ENCODE peak calls at places on chromosomes 6 and 20, in seven cellular contexts. W is cardiac muscle cell, A is NCI-H774, K is Daoy, L is brain microvascular endothelial cell, T is dermis blood vessel endothelial cell, D is T1000. M is an unnamed sample.

GRCh38 chr6:29597184-29597583 is 12.3 kb downstream of the OR2H2 start:
- DNase-seq in W (no peak), A (no peak), K (no peak), L (no peak), T (no peak), D (no peak), M (no peak)

GRCh38 chr6:84358581-84358980 is 131.1 kb upstream of the CEP162 start:
- DNase-seq in W (no peak), A (no peak), K (peak), L (no peak), T (no peak), D (no peak), M (peak)

GRCh38 chr6:149717588-149718458 is at the start of gene LATS1:
- DNase-seq in W (peak), A (peak), K (peak), L (peak), T (peak), D (peak), M (peak)

GRCh38 chr20:47656313-47656712 is 129.0 kb downstream of the SULF2 start:
- DNase-seq in W (no peak), A (no peak), K (no peak), L (no peak), T (no peak), D (no peak), M (no peak)

GRCh38 chr20:56447227-56447626 is 21.2 kb upstream of the RTF2 start:
- DNase-seq in W (no peak), A (no peak), K (no peak), L (no peak), T (no peak), D (no peak), M (no peak)

GRCh38 chr20:20733943-20734342 is 21.5 kb upstream of the RALGAPA2 start:
- DNase-seq in W (no peak), A (no peak), K (no peak), L (no peak), T (peak), D (no peak), M (no peak)

GRCh38 chr6:163701761-163702160 is 287.2 kb downstream of the QKI start:
- DNase-seq in W (peak), A (no peak), K (no peak), L (no peak), T (no peak), D (no peak), M (no peak)

GRCh38 chr6:170292111-170292777 is 1.4 kb upstream of the DLL1 start:
- DNase-seq in W (no peak), A (no peak), K (no peak), L (no peak), T (no peak), D (no peak), M (no peak)